ENCODE peak calls at places on chromosome 21, in eight cellular contexts. M is sigmoid colon, S is prostate gland, V is HCT116, I is transverse colon, W is stomach, D is suprapubic skin, H is GM12878. J is an unnamed sample.

GRCh38 chr21:36126621-36127110 is 8.2 kb upstream of the CBR3 start:
- DNase-seq in M (no peak), W (peak), H (no peak), I (no peak), D (peak), S (no peak), V (no peak), J (no peak)

GRCh38 chr21:46350571-46350970 is 26.6 kb downstream of the PCNT start:
- DNase-seq in I (no peak), V (no peak), W (no peak), S (no peak), D (no peak), H (no peak), M (no peak), J (no peak)

GRCh38 chr21:46564391-46564790 is 40.5 kb downstream of the S100B start:
- DNase-seq in S (no peak), H (no peak), I (no peak), M (no peak), D (no peak), W (no peak), V (no peak), J (no peak)

GRCh38 chr21:46057111-46057709 is 40.7 kb upstream of the COL6A2 start:
- DNase-seq in H (no peak), V (no peak), S (no peak), D (peak), W (no peak), I (no peak), M (peak), J (no peak)

GRCh38 chr21:43662286-43662685 is 2.9 kb downstream of the RRP1B start:
- DNase-seq in W (no peak), D (no peak), I (no peak), S (no peak), H (no peak), V (no peak), M (no peak), J (no peak)

GRCh38 chr21:43646550-43647260 is 12.6 kb downstream of the HSF2BP start:
- DNase-seq in D (peak), V (peak), S (peak), M (peak), W (peak), H (no peak), I (peak), J (peak)

GRCh38 chr21:45102391-45102932 is 28.1 kb downstream of the ADARB1 start:
- DNase-seq in W (peak), V (peak), D (no peak), I (peak), H (no peak), M (no peak), S (peak), J (no peak)

GRCh38 chr21:44508711-44509445 is 31.1 kb downstream of the KRTAP10-1 start:
- DNase-seq in H (no peak), S (no peak), D (no peak), V (no peak), M (no peak), W (no peak), I (no peak), J (no peak)

GRCh38 chr21:15057290-15057689 is 7.5 kb downstream of the NRIP1 start:
- DNase-seq in W (no peak), M (no peak), S (no peak), V (no peak), D (no peak), H (no peak), I (peak), J (no peak)

GRCh38 chr21:45488839-45489479 is 53.3 kb downstream of the SLC19A1 start:
- DNase-seq in M (no peak), S (no peak), V (no peak), H (no peak), W (no peak), I (no peak), D (no peak), J (no peak)

GRCh38 chr21:37208056-37208705 is 59.0 kb downstream of the VPS26C start:
- DNase-seq in H (peak), D (no peak), W (peak), S (peak), M (no peak), I (peak), V (no peak), J (no peak)

GRCh38 chr21:43306911-43307676 is 119.8 kb downstream of the SIK1 start:
- DNase-seq in V (no peak), M (peak), S (no peak), I (peak), H (peak), W (peak), D (peak), J (peak)

GRCh38 chr21:44425307-44425894 is 29.9 kb upstream of the LRRC3 start:
- DNase-seq in V (peak), I (no peak), D (peak), M (peak), W (no peak), S (no peak), H (no peak), J (no peak)

GRCh38 chr21:16193758-16194606 is 464.2 kb downstream of the USP25 start:
- DNase-seq in H (no peak), W (peak), D (peak), I (peak), S (peak), V (no peak), M (peak), J (no peak)

GRCh38 chr21:36859744-36860501 is 106.5 kb downstream of the HLCS start:
- DNase-seq in D (peak), S (no peak), W (peak), I (peak), V (no peak), M (peak), H (no peak), J (peak)

GRCh38 chr21:29849735-29850176 is 90.0 kb downstream of the GRIK1 start:
- DNase-seq in I (peak), H (peak), D (no peak), W (peak), V (no peak), S (peak), M (no peak), J (peak)

GRCh38 chr21:38984568-38984967 is 178.8 kb downstream of the ETS2 start:
- DNase-seq in W (no peak), H (no peak), D (no peak), S (no peak), I (no peak), M (no peak), V (no peak), J (no peak)

GRCh38 chr21:37139154-37139553 is 66.1 kb downstream of the TTC3 start:
- DNase-seq in D (no peak), W (no peak), H (no peak), S (no peak), V (no peak), M (no peak), I (no peak), J (no peak)

GRCh38 chr21:37904879-37905278 is 11.4 kb downstream of the KCNJ6 start:
- DNase-seq in M (no peak), W (no peak), V (no peak), D (no peak), I (no peak), H (no peak), S (no peak), J (no peak)

GRCh38 chr21:15309721-15310120 is 244.9 kb upstream of the NRIP1 start:
- DNase-seq in D (no peak), V (no peak), M (peak), W (no peak), I (no peak), S (no peak), H (no peak), J (no peak)

GRCh38 chr21:29074783-29075182 is 1.3 kb upstream of the CCT8 start:
- DNase-seq in I (no peak), H (no peak), M (no peak), V (no peak), D (no peak), S (no peak), W (no peak), J (no peak)

GRCh38 chr21:44867999-44868700 is 5.3 kb downstream of the PTTG1IP start:
- DNase-seq in W (no peak), I (no peak), H (no peak), D (peak), V (no peak), S (no peak), M (peak), J (no peak)

GRCh38 chr21:36431252-36431651 is 46.1 kb downstream of the CHAF1B start:
- DNase-seq in S (no peak), V (no peak), I (no peak), H (no peak), W (no peak), M (no peak), D (no peak), J (no peak)

GRCh38 chr21:39022901-39023693 is 160.2 kb downstream of the PSMG1 start:
- DNase-seq in I (no peak), M (peak), V (no peak), D (no peak), W (no peak), S (no peak), H (no peak), J (no peak)

GRCh38 chr21:36788116-36788515 is 89.2 kb downstream of the SIM2 start:
- DNase-seq in V (peak), M (no peak), I (peak), W (peak), D (no peak), H (no peak), S (peak), J (no peak)

GRCh38 chr21:31897311-31897710 is 24.5 kb downstream of the HUNK start:
- DNase-seq in S (no peak), H (no peak), D (no peak), M (no peak), I (no peak), V (no peak), W (no peak), J (no peak)
- H3K27ac ChIP-seq in S (no peak), H (no peak), D (peak), M (peak), I (peak), V (no peak), W (peak), J (no peak)

GRCh38 chr21:42009018-42009830 is 936 bp downstream of the ZBTB21 start:
- DNase-seq in H (no peak), S (peak), D (peak), M (peak), W (peak), I (peak), V (no peak), J (no peak)
- TF ChIP-seq POLR2AphosphoS5 in H (peak), S (no peak), D (no peak), M (no peak), W (no peak), I (no peak), V (no peak), J (no peak)

DNA sequence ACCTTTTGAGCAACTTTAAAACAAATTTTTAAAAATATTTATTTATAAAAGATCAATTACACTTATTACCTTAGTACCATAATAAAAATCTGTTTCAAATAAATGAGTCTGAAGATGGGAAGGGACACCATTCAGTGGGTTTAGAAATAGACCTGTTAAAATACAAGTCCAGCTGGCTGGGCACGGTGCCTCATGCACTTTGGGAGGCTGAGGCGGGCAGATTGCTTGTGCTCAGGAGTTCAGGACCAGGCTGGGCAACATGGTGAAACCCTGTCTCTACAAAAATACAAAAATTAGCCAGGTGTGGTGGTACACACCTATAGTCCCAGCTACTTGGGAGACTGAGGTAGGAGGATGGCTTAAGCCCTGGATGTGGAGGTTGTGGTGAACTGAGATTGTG is 57.0 kb downstream of the ITSN1 start:
- DNase-seq in D (no peak), M (no peak), V (no peak), I (no peak), S (no peak), H (no peak), W (no peak), J (no peak)
- H3K27ac ChIP-seq in D (no peak), M (no peak), V (no peak), I (no peak), S (no peak), H (no peak), W (no peak), J (no peak)

GRCh38 chr21:17428484-17428869 is 84.4 kb upstream of the CXADR start:
- DNase-seq in W (no peak), V (no peak), D (no peak), M (no peak), I (no peak), S (no peak), H (peak), J (no peak)
- TF ChIP-seq POLR2AphosphoS5 in W (no peak), V (no peak), D (no peak), M (no peak), I (no peak), S (no peak), H (no peak), J (no peak)

GRCh38 chr21:41167348-41168342 is at the start of gene BACE2:
- DNase-seq in S (peak), V (no peak), H (no peak), D (peak), I (peak), M (peak), W (peak), J (no peak)

GRCh38 chr21:41164052-41164451 is 3.9 kb upstream of the BACE2 start:
- DNase-seq in M (no peak), I (no peak), D (no peak), V (no peak), W (no peak), H (no peak), S (no peak), J (no peak)

GRCh38 chr21:41166947-41167346 is 1.0 kb upstream of the BACE2 start:
- DNase-seq in S (no peak), D (peak), M (peak), V (no peak), W (no peak), I (no peak), H (no peak), J (no peak)

GRCh38 chr21:41163086-41163485 is 4.9 kb upstream of the BACE2 start:
- DNase-seq in S (no peak), D (no peak), W (no peak), I (no peak), H (no peak), V (no peak), M (no peak), J (no peak)

GRCh38 chr21:41164981-41165650 is 2.8 kb upstream of the BACE2 start:
- DNase-seq in M (no peak), I (peak), D (peak), W (peak), V (no peak), S (peak), H (no peak), J (peak)
- H3K27ac ChIP-seq in M (no peak), I (peak), D (peak), W (peak), V (no peak), S (peak), H (no peak), J (no peak)

J was measured in Panc1.